ENCODE peak calls at places on chromosome 14, in four cellular contexts. One of them, this sample, is unnamed.

GRCh38 chr14:61290686-61291085 is 9.5 kb upstream of the TMEM30B start:
- DNase-seq in HepG2: no peak
- DNase-seq in WTC11: no peak
- DNase-seq in K562: no peak
- DNase-seq in this sample: no peak

GRCh38 chr14:35944847-35945246 is 118.7 kb downstream of the BRMS1L start:
- DNase-seq in HepG2: peak; percentile 57
- DNase-seq in WTC11: peak; percentile 65
- DNase-seq in K562: peak; percentile 11
- DNase-seq in this sample: no peak

GRCh38 chr14:76256545-76256944 is 104.8 kb downstream of the GPATCH2L start:
- DNase-seq in HepG2: no peak
- DNase-seq in WTC11: no peak
- DNase-seq in K562: peak; percentile 64
- DNase-seq in this sample: no peak

GRCh38 chr14:93970589-93970966 is 5.8 kb downstream of the ASB2 start:
- DNase-seq in HepG2: peak; percentile 52
- DNase-seq in K562: no peak
- DNase-seq in WTC11: no peak
- DNase-seq in this sample: no peak

GRCh38 chr14:96752594-96752993 is 44.6 kb upstream of the VRK1 start:
- DNase-seq in WTC11: no peak
- DNase-seq in K562: no peak
- DNase-seq in HepG2: no peak
- DNase-seq in this sample: no peak

GRCh38 chr14:61555056-61555838 is 140.1 kb upstream of the HIF1A start:
- DNase-seq in K562: no peak
- DNase-seq in WTC11: no peak
- DNase-seq in HepG2: no peak
- DNase-seq in this sample: no peak

GRCh38 chr14:51792819-51793218 is 67.6 kb upstream of the GNG2 start:
- DNase-seq in WTC11: no peak
- DNase-seq in K562: no peak
- DNase-seq in HepG2: no peak
- DNase-seq in this sample: no peak

GRCh38 chr14:42307239-42307825 is 700.7 kb downstream of the LRFN5 start:
- DNase-seq in K562: no peak
- DNase-seq in HepG2: no peak
- DNase-seq in WTC11: no peak
- DNase-seq in this sample: no peak

GRCh38 chr14:93953263-93953662 is 23.1 kb downstream of the ASB2 start:
- DNase-seq in WTC11: peak; percentile 50
- DNase-seq in K562: no peak
- DNase-seq in HepG2: peak; percentile 50
- DNase-seq in this sample: no peak

GRCh38 chr14:71400821-71401447 is 493.7 kb downstream of the PCNX1 start:
- DNase-seq in WTC11: no peak
- DNase-seq in K562: no peak
- DNase-seq in HepG2: no peak
- DNase-seq in this sample: peak; percentile 40

GRCh38 chr14:24327303-24327702 is 7.6 kb downstream of the ADCY4 start:
- DNase-seq in WTC11: no peak
- DNase-seq in HepG2: no peak
- DNase-seq in K562: no peak
- DNase-seq in this sample: no peak

GRCh38 chr14:101888182-101888581 is 76.2 kb upstream of the DYNC1H1 start:
- DNase-seq in HepG2: no peak
- DNase-seq in WTC11: no peak
- DNase-seq in K562: no peak
- DNase-seq in this sample: no peak

GRCh38 chr14:103031956-103032355 is 25.4 kb downstream of the CDC42BPB start:
- DNase-seq in HepG2: no peak
- DNase-seq in WTC11: peak; percentile 41
- DNase-seq in K562: no peak
- DNase-seq in this sample: no peak

GRCh38 chr14:98290596-98290995 is 981.4 kb downstream of the BCL11B start:
- DNase-seq in K562: no peak
- DNase-seq in HepG2: no peak
- DNase-seq in WTC11: no peak
- DNase-seq in this sample: no peak

GRCh38 chr14:104923596-104924420 is 871 bp upstream of the PLD4 start:
- DNase-seq in K562: no peak
- DNase-seq in WTC11: no peak
- DNase-seq in HepG2: no peak
- DNase-seq in this sample: no peak

GRCh38 chr14:53542692-53543091 is 389.6 kb upstream of the DDHD1 start:
- DNase-seq in K562: no peak
- DNase-seq in HepG2: peak; percentile 44
- DNase-seq in WTC11: no peak
- DNase-seq in this sample: no peak

GRCh38 chr14:37133284-37133913 is 39.0 kb downstream of the SLC25A21 start:
- DNase-seq in HepG2: no peak
- DNase-seq in WTC11: no peak
- DNase-seq in K562: no peak
- DNase-seq in this sample: no peak

GRCh38 chr14:77301103-77301502 is 19.6 kb downstream of the POMT2 start:
- DNase-seq in HepG2: peak; percentile 75
- DNase-seq in K562: peak; percentile 60
- DNase-seq in WTC11: peak; percentile 90
- DNase-seq in this sample: no peak

GRCh38 chr14:24903337-24903736 is 146.6 kb downstream of the STXBP6 start:
- DNase-seq in WTC11: no peak
- DNase-seq in HepG2: no peak
- DNase-seq in K562: no peak
- DNase-seq in this sample: no peak

GRCh38 chr14:89773151-89773550 is 181.4 kb downstream of the EFCAB11 start:
- DNase-seq in HepG2: no peak
- DNase-seq in WTC11: no peak
- DNase-seq in K562: no peak
- DNase-seq in this sample: no peak

GRCh38 chr14:66140963-66141362 is 345.2 kb upstream of the CCDC196 start:
- DNase-seq in K562: no peak
- DNase-seq in HepG2: no peak
- DNase-seq in WTC11: no peak
- DNase-seq in this sample: no peak

GRCh38 chr14:28751467-28752058 is 15.0 kb upstream of the FOXG1 start:
- DNase-seq in HepG2: peak; percentile 81
- DNase-seq in K562: peak; percentile 48
- DNase-seq in WTC11: peak; percentile 50
- DNase-seq in this sample: peak; percentile 7

GRCh38 chr14:65461730-65462129 is 49.2 kb downstream of the FUT8 start:
- DNase-seq in HepG2: no peak
- DNase-seq in K562: no peak
- DNase-seq in WTC11: no peak
- DNase-seq in this sample: peak; percentile 41

GRCh38 chr14:59564356-59564755 is 12.3 kb downstream of the CCDC175 start:
- DNase-seq in WTC11: no peak
- DNase-seq in HepG2: no peak
- DNase-seq in K562: no peak
- DNase-seq in this sample: no peak

GRCh38 chr14:71130491-71131179 is 223.4 kb downstream of the PCNX1 start:
- DNase-seq in HepG2: no peak
- DNase-seq in WTC11: no peak
- DNase-seq in K562: no peak
- DNase-seq in this sample: peak; percentile 20

GRCh38 chr14:61812347-61813100 is 50.3 kb downstream of the SNAPC1 start:
- DNase-seq in HepG2: no peak
- DNase-seq in K562: no peak
- DNase-seq in WTC11: peak; percentile 61
- DNase-seq in this sample: no peak

GRCh38 chr14:51872396-51872795 is 12.0 kb downstream of the GNG2 start:
- DNase-seq in HepG2: no peak
- DNase-seq in K562: no peak
- DNase-seq in WTC11: no peak
- DNase-seq in this sample: no peak

GRCh38 chr14:95498622-95499353 is 17.7 kb downstream of the SYNE3 start:
- DNase-seq in WTC11: no peak
- DNase-seq in K562: no peak
- DNase-seq in HepG2: no peak
- DNase-seq in this sample: no peak

GRCh38 chr14:96661244-96661969 is 135.8 kb upstream of the VRK1 start:
- DNase-seq in HepG2: no peak
- DNase-seq in WTC11: no peak
- DNase-seq in K562: no peak
- DNase-seq in this sample: no peak

GRCh38 chr14:26522985-26523384 is 74.8 kb downstream of the NOVA1 start:
- DNase-seq in HepG2: no peak
- DNase-seq in WTC11: no peak
- DNase-seq in K562: no peak
- DNase-seq in this sample: no peak
- TF ChIP-seq CBFB in HepG2: no peak
- TF ChIP-seq CBFB in WTC11: no peak
- TF ChIP-seq CBFB in K562: no peak
- TF ChIP-seq CBFB in this sample: no peak

GRCh38 chr14:44029933-44030332 is 477.1 kb downstream of the FSCB start:
- DNase-seq in WTC11: no peak
- DNase-seq in K562: no peak
- DNase-seq in HepG2: no peak
- DNase-seq in this sample: no peak
- TF ChIP-seq CBFB in WTC11: no peak
- TF ChIP-seq CBFB in K562: no peak
- TF ChIP-seq CBFB in HepG2: no peak
- TF ChIP-seq CBFB in this sample: no peak

GRCh38 chr14:34710006-34710405 is 4.4 kb downstream of the CFL2 start:
- DNase-seq in WTC11: no peak
- DNase-seq in HepG2: no peak
- DNase-seq in K562: no peak
- DNase-seq in this sample: no peak

GRCh38 chr14:34711808-34712712 is 2.3 kb downstream of the CFL2 start:
- DNase-seq in K562: no peak
- DNase-seq in WTC11: no peak
- DNase-seq in HepG2: no peak
- DNase-seq in this sample: no peak

GRCh38 chr14:34713122-34713680 is 1.2 kb downstream of the CFL2 start:
- DNase-seq in K562: no peak
- DNase-seq in HepG2: no peak
- DNase-seq in WTC11: no peak
- DNase-seq in this sample: no peak

GRCh38 chr14:34711169-34711568 is 3.2 kb downstream of the CFL2 start:
- DNase-seq in HepG2: no peak
- DNase-seq in K562: no peak
- DNase-seq in WTC11: no peak
- DNase-seq in this sample: peak; percentile 50

GRCh38 chr14:34710744-34711143 is 3.6 kb downstream of the CFL2 start:
- DNase-seq in WTC11: no peak
- DNase-seq in K562: no peak
- DNase-seq in HepG2: no peak
- DNase-seq in this sample: no peak
- TF ChIP-seq CBFB in WTC11: no peak
- TF ChIP-seq CBFB in K562: no peak
- TF ChIP-seq CBFB in HepG2: no peak
- TF ChIP-seq CBFB in this sample: no peak

GRCh38 chr14:105944632-105945610 is 418.5 kb downstream of the TMEM121 start:
- DNase-seq in K562: peak; percentile 62
- DNase-seq in HepG2: peak; percentile 67
- DNase-seq in WTC11: no peak
- DNase-seq in this sample: no peak

GRCh38 chr14:105941226-105942166 is 415.1 kb downstream of the TMEM121 start:
- DNase-seq in K562: no peak
- DNase-seq in HepG2: no peak
- DNase-seq in WTC11: no peak
- DNase-seq in this sample: no peak

GRCh38 chr14:105947599-105947998 is 421.2 kb downstream of the TMEM121 start:
- DNase-seq in HepG2: no peak
- DNase-seq in K562: no peak
- DNase-seq in WTC11: no peak
- DNase-seq in this sample: no peak

GRCh38 chr14:105943973-105944602 is 417.7 kb downstream of the TMEM121 start:
- DNase-seq in HepG2: peak; percentile 68
- DNase-seq in WTC11: no peak
- DNase-seq in K562: no peak
- DNase-seq in this sample: no peak

GRCh38 chr14:105945891-105946290 is 419.5 kb downstream of the TMEM121 start:
- DNase-seq in WTC11: no peak
- DNase-seq in HepG2: no peak
- DNase-seq in K562: no peak
- DNase-seq in this sample: no peak
- TF ChIP-seq CBFB in WTC11: no peak
- TF ChIP-seq CBFB in HepG2: no peak
- TF ChIP-seq CBFB in K562: no peak
- TF ChIP-seq CBFB in this sample: no peak

This sample was measured in GM12878.